ENCODE peak calls at places on chromosomes 12 and 14, in six cellular contexts. F is astrocyte of the cerebellum, G is PC-9, D is bronchial epithelial cell, K is sigmoid colon, J is AG10803. O is an unnamed sample.

GRCh38 chr14:59244581-59244980 is 56.1 kb downstream of the DAAM1 start:
- DNase-seq in F (no peak), G (peak; percentile 10), D (peak; percentile 80), K (no peak), J (no peak), O (peak; percentile 17)

GRCh38 chr12:80422549-80422948 is 21.5 kb upstream of the PTPRQ start:
- DNase-seq in F (peak; percentile 44), G (no peak), D (peak; percentile 59), K (no peak), J (peak; percentile 75), O (no peak)

GRCh38 chr14:56154321-56154720 is 36.1 kb downstream of the PELI2 start:
- DNase-seq in F (no peak), G (no peak), D (no peak), K (no peak), J (no peak), O (no peak)

GRCh38 chr14:76948213-76948947 is 80.1 kb downstream of the IRF2BPL start:
- DNase-seq in F (no peak), G (no peak), D (no peak), K (peak; percentile 67), J (no peak), O (peak; percentile 30)

GRCh38 chr12:46998811-46999368 is 80.5 kb upstream of the PCED1B start:
- DNase-seq in F (peak; percentile 44), G (no peak), D (peak; percentile 86), K (no peak), J (peak; percentile 85), O (no peak)

GRCh38 chr12:32367381-32367780 is 32.0 kb upstream of the FGD4 start:
- DNase-seq in F (no peak), G (no peak), D (no peak), K (no peak), J (no peak), O (no peak)

GRCh38 chr14:61388173-61388975 is 67.0 kb downstream of the PRKCH start:
- DNase-seq in F (no peak), G (peak; percentile 73), D (peak; percentile 91), K (no peak), J (peak; percentile 12), O (no peak)

GRCh38 chr12:14256555-14257169 is 108.8 kb upstream of the ATF7IP start:
- DNase-seq in F (peak; percentile 60), G (peak; percentile 53), D (peak; percentile 70), K (peak; percentile 90), J (peak; percentile 89), O (peak; percentile 77)

GRCh38 chr12:59405992-59406391 is 189.8 kb upstream of the SLC16A7 start:
- DNase-seq in F (no peak), G (no peak), D (no peak), K (no peak), J (no peak), O (no peak)

GRCh38 chr12:122852336-122853275 is 17.3 kb downstream of the HIP1R start:
- DNase-seq in F (no peak), G (no peak), D (no peak), K (no peak), J (no peak), O (no peak)

GRCh38 chr14:94904636-94905035 is 134.7 kb upstream of the GSC start:
- DNase-seq in F (peak; percentile 66), G (no peak), D (no peak), K (no peak), J (peak; percentile 92), O (no peak)

GRCh38 chr14:39265741-39266588 is 32.2 kb downstream of the MIA2 start:
- DNase-seq in F (no peak), G (no peak), D (peak; percentile 83), K (no peak), J (peak; percentile 34), O (no peak)

GRCh38 chr12:69511016-69511415 is 40.8 kb downstream of the FRS2 start:
- DNase-seq in F (no peak), G (no peak), D (no peak), K (no peak), J (no peak), O (no peak)

GRCh38 chr14:50608302-50608851 is 48.4 kb downstream of the ATL1 start:
- DNase-seq in F (peak; percentile 40), G (no peak), D (no peak), K (no peak), J (peak; percentile 81), O (no peak)

GRCh38 chr12:104180389-104180788 is 35.2 kb upstream of the TXNRD1 start:
- DNase-seq in F (no peak), G (no peak), D (no peak), K (no peak), J (no peak), O (no peak)

GRCh38 chr12:109949089-109949488 is 47.1 kb downstream of the GIT2 start:
- DNase-seq in F (no peak), G (no peak), D (no peak), K (no peak), J (peak; percentile 76), O (no peak)

GRCh38 chr12:114447799-114448617 is 42.1 kb upstream of the TBX5 start:
- DNase-seq in F (no peak), G (no peak), D (no peak), K (no peak), J (no peak), O (no peak)

DNA sequence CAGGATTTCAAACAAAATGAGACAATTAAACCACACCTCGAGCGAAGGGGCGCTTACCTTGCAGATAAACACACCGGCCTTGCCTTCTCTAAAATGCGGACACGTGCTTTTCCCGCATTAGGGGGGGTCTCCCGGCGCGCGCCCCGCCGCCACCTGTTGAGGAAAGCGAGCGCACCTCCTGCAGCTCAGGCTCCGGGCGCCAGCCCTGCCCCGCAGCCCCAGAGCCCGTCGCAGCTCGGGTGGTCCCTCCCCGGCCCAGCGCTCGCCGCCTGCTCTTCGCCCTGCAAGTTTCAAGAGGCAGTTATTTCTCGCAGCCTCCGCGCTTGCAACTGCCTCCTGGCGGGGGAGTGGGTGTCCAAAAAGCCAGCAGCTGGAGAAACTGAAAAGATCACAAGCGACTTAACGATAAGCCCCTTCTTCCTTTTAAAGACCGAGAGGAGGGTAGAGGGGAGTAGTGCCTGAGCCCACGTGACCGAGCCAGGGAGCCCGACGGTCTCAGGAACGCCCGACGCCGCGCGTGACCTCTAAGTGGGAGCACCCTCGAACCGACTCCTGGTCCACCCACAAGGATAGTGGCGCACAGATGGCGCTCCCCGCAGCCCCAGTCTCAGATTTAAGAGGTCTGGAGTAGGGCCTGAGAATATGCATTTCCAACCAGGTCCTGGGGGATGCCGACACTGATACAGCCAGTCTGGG is at the start of gene ESR2:
- DNase-seq in F (no peak), G (peak; percentile 18), D (peak; percentile 14), K (no peak), J (peak; percentile 12), O (peak; percentile 10)
- TF ChIP-seq CTCF in F (peak; percentile 45), G (no peak), D (peak; percentile 33), K (no peak), J (peak; percentile 45), O (no peak)

DNA sequence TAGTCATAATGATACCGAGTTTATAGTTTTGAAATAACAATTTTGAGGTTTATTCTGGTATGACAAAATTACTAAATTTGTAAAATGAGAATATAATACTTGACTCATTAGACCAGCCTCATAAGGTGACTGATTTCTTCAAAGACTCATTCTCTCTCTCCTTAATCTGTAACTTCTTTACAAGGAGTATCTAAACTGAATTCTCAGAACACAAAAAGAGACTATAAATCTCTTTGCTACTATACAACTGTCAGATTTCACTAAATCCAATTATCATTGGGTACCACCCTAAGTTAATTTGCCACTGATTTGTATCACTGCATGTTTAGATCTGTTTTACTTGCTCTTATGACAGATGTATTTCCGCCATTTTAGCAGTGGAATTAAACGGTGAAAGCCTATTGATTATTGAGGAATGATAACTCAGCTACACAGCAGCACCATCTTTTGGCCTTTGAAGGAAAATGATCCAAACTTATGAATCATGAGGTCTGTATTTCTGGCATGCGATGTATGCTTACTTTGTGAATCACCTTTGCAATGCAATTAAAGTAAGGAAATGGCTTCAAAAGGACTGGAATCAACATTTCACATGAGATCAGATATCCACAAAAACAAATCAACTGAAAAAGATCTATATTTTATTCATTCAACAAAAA is 161.2 kb downstream of the RERGL start:
- DNase-seq in F (peak; percentile 59), G (peak; percentile 13), D (peak; percentile 91), K (no peak), J (peak; percentile 48), O (peak; percentile 22)
- TF ChIP-seq CTCF in F (peak; percentile 31), G (peak; percentile 61), D (peak; percentile 30), K (no peak), J (peak; percentile 21), O (peak; percentile 38)

GRCh38 chr12:7160183-7160582 is 29.3 kb upstream of the PEX5 start:
- DNase-seq in F (no peak), G (no peak), D (no peak), K (peak; percentile 47), J (no peak), O (no peak)

GRCh38 chr12:7158866-7159600 is 28.9 kb downstream of the CLSTN3 start:
- DNase-seq in F (no peak), G (no peak), D (no peak), K (peak; percentile 50), J (no peak), O (no peak)

GRCh38 chr12:7161811-7162210 is 27.7 kb upstream of the PEX5 start:
- DNase-seq in F (no peak), G (no peak), D (no peak), K (peak; percentile 40), J (peak; percentile 71), O (no peak)

GRCh38 chr12:7161327-7161726 is 28.2 kb upstream of the PEX5 start:
- DNase-seq in F (no peak), G (no peak), D (no peak), K (peak; percentile 53), J (no peak), O (no peak)

DNA sequence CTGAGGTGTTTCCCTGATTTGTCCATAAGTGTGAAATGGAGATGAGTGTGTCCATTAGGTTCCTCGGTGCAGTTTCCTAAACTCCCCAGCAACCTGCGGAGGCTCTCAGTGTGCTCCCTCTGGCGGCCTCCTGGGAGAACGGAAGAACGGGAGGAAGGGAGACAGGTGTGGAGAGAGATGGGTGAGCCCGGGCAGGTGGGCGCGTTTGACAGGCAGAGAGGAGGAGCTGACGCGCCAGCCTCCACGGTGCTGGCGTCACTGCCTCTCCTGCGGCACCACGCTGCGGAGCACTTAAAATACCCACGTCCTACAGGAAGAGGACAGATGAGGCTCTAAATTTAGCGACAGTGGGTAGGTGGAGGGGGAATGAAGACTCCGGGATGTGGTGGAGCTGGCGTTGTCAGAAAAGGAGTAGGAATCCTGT is 26.8 kb upstream of the PEX5 start:
- DNase-seq in F (no peak), G (peak; percentile 69), D (peak; percentile 55), K (peak; percentile 60), J (no peak), O (peak; percentile 75)
- TF ChIP-seq CTCF in F (peak; percentile 46), G (peak; percentile 82), D (peak; percentile 88), K (no peak), J (peak; percentile 47), O (peak; percentile 51)

GRCh38 chr12:84502907-84503787 is 409.5 kb downstream of the SLC6A15 start:
- DNase-seq in F (peak; percentile 47), G (peak; percentile 41), D (peak; percentile 69), K (no peak), J (peak; percentile 77), O (peak; percentile 63)

GRCh38 chr12:84492381-84492883 is 420.2 kb downstream of the SLC6A15 start:
- DNase-seq in F (no peak), G (no peak), D (no peak), K (no peak), J (no peak), O (no peak)

GRCh38 chr12:84502180-84502857 is 410.3 kb downstream of the SLC6A15 start:
- DNase-seq in F (no peak), G (peak; percentile 33), D (peak; percentile 85), K (no peak), J (no peak), O (no peak)

DNA sequence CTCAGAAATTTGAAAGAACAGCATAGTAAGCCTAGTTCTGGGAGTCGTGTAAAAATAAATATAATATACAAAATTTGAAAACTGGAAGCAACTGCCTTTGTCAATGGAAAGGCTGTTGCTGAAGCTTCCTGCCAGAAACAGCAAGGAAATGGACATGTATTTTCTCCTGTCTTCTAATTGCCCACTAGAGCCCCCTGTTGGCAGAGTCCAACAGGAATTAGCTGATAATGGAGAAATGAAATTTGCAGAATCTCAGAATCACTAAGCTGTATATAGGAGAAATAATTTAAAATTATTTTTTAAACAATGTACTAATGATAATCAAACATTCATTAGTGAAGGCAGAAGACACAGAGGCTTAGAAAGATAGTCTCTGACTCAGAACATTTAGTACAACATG is 414.8 kb downstream of the SLC6A15 start:
- DNase-seq in F (peak; percentile 5), G (no peak), D (no peak), K (no peak), J (no peak), O (no peak)
- TF ChIP-seq CTCF in F (peak; percentile 56), G (no peak), D (no peak), K (no peak), J (peak; percentile 39), O (no peak)